ENCODE peak calls at places on chromosome 4, in nine cellular contexts. N is GM23338; O is pons; G is PC-3; L is activated CD4-positive, alpha-beta T cell treated with anti-CD3 and anti-CD28 coated beads, Interleukin-2, amount 50 U/mL, for 1 hour; U is cardiac muscle cell; M is D721Med; B is effector memory CD4-positive, alpha-beta T cell; A is substantia nigra. Y is an unnamed sample.
A peak's percentile ranks its signal among the peaks of the same experiment; 100 is the strongest.

GRCh38 chr4:6402566-6403399 is 69.6 kb downstream of the PPP2R2C start:
- DNase-seq in G (no peak), A (no peak), O (no peak), U (peak; percentile 5), N (peak; percentile 53), M (no peak), B (no peak), L (no peak), Y (no peak)

GRCh38 chr4:123587983-123588494 is 191.4 kb downstream of the SPRY1 start:
- DNase-seq in B (no peak), U (peak; percentile 37), O (no peak), N (no peak), M (no peak), A (no peak), G (peak; percentile 94), L (no peak), Y (no peak)

GRCh38 chr4:30727409-30727808 is 7.2 kb downstream of the PCDH7 start:
- DNase-seq in G (no peak), M (no peak), N (no peak), L (no peak), A (no peak), U (no peak), B (no peak), O (no peak), Y (no peak)

GRCh38 chr4:182175788-182176519 is 67.2 kb upstream of the TENM3 start:
- DNase-seq in U (no peak), A (no peak), L (no peak), G (no peak), O (no peak), M (no peak), B (no peak), N (no peak), Y (no peak)

GRCh38 chr4:125316391-125316780 is 1.6 kb downstream of the FAT4 start:
- DNase-seq in B (no peak), G (peak; percentile 7), U (peak; percentile 41), M (no peak), O (no peak), A (peak; percentile 59), L (no peak), N (peak; percentile 59), Y (no peak)

GRCh38 chr4:128286474-128287158 is 997 bp downstream of the PGRMC2 start:
- DNase-seq in U (peak; percentile 51), M (no peak), A (no peak), O (peak; percentile 24), N (peak; percentile 46), G (peak; percentile 50), B (no peak), L (peak; percentile 5), Y (peak; percentile 39)

GRCh38 chr4:73347497-73347896 is 56.6 kb upstream of the ALB start:
- DNase-seq in G (no peak), U (no peak), O (no peak), N (no peak), M (no peak), L (no peak), B (no peak), A (no peak), Y (no peak)

GRCh38 chr4:64158648-64159326 is 250.5 kb downstream of the TECRL start:
- DNase-seq in M (no peak), B (no peak), O (peak; percentile 82), U (peak; percentile 68), N (peak; percentile 86), A (no peak), L (peak; percentile 10), G (peak; percentile 90), Y (peak; percentile 5)

GRCh38 chr4:149441338-149441737 is 374.3 kb downstream of the IQCM start:
- DNase-seq in N (no peak), O (no peak), M (no peak), G (peak; percentile 40), L (no peak), U (peak; percentile 11), B (no peak), A (no peak), Y (no peak)

GRCh38 chr4:114980932-114981693 is 132.3 kb downstream of the NDST4 start:
- DNase-seq in M (no peak), G (no peak), L (no peak), U (no peak), B (no peak), A (no peak), O (no peak), N (no peak), Y (no peak)

GRCh38 chr4:6200011-6200921 is at the start of gene JAKMIP1:
- DNase-seq in L (peak; percentile 83), N (peak; percentile 80), G (peak; percentile 67), M (peak; percentile 93), B (peak; percentile 86), U (peak; percentile 71), A (peak; percentile 76), O (peak; percentile 40), Y (peak; percentile 77)

GRCh38 chr4:122854860-122855259 is 28.2 kb downstream of the FGF2 start:
- DNase-seq in A (peak; percentile 76), B (no peak), L (no peak), O (peak; percentile 96), N (no peak), U (no peak), G (no peak), M (peak; percentile 10), Y (no peak)